ENCODE peak calls at places on chromosomes 11 and 22, in six cellular contexts. Z, G, O, D, Y and C are unnamed samples.

GRCh38 chr22:49391436-49391835 is 436.2 kb downstream of the BRD1 start:
- DNase-seq in Z (no peak), G (no peak), O (no peak), D (no peak), Y (no peak), C (no peak)

GRCh38 chr22:44894321-44894720 is 115.5 kb downstream of the PHF21B start:
- DNase-seq in Z (no peak), G (no peak), O (no peak), D (no peak), Y (no peak), C (no peak)

GRCh38 chr22:41758231-41758630 is 42.2 kb upstream of the CCDC134 start:
- DNase-seq in Z (no peak), G (no peak), O (no peak), D (no peak), Y (no peak), C (no peak)

GRCh38 chr11:3225159-3225758 is 6.6 kb upstream of the MRGPRG start:
- DNase-seq in Z (peak; percentile 38), G (no peak), O (no peak), D (no peak), Y (no peak), C (no peak)

GRCh38 chr11:2249191-2249916 is 21.0 kb downstream of the ASCL2 start:
- DNase-seq in Z (no peak), G (no peak), O (no peak), D (no peak), Y (no peak), C (no peak)

GRCh38 chr11:126383301-126384052 is 28.0 kb downstream of the ST3GAL4 start:
- DNase-seq in Z (no peak), G (no peak), O (no peak), D (no peak), Y (no peak), C (no peak)

GRCh38 chr22:17974703-17975372 is 49.5 kb downstream of the MICAL3 start:
- DNase-seq in Z (no peak), G (no peak), O (no peak), D (no peak), Y (no peak), C (no peak)

GRCh38 chr11:64598106-64598796 is 7.2 kb downstream of the SLC22A12 start:
- DNase-seq in Z (no peak), G (no peak), O (no peak), D (no peak), Y (no peak), C (no peak)

GRCh38 chr11:115872418-115872817 is 368.2 kb upstream of the CADM1 start:
- DNase-seq in Z (no peak), G (no peak), O (no peak), D (no peak), Y (peak; percentile 14), C (no peak)

GRCh38 chr11:70467196-70468085 is 69.1 kb downstream of the CTTN start:
- DNase-seq in Z (peak; percentile 80), G (no peak), O (no peak), D (no peak), Y (no peak), C (no peak)

GRCh38 chr11:94768602-94769511 is 701 bp downstream of the AMOTL1 start:
- DNase-seq in Z (peak; percentile 57), G (no peak), O (no peak), D (no peak), Y (no peak), C (no peak)

GRCh38 chr11:72700026-72700610 is 25.9 kb upstream of the PDE2A start:
- DNase-seq in Z (peak; percentile 80), G (no peak), O (no peak), D (no peak), Y (no peak), C (no peak)

GRCh38 chr22:49325531-49326395 is 501.9 kb downstream of the BRD1 start:
- DNase-seq in Z (no peak), G (no peak), O (no peak), D (no peak), Y (no peak), C (no peak)

GRCh38 chr22:36352775-36353507 is 34.8 kb downstream of the MYH9 start:
- DNase-seq in Z (no peak), G (peak; percentile 74), O (no peak), D (no peak), Y (no peak), C (no peak)

GRCh38 chr22:42649261-42650056 is at the start of gene CYB5R3:
- DNase-seq in Z (peak; percentile 97), G (peak; percentile 73), O (peak; percentile 68), D (peak; percentile 71), Y (peak; percentile 77), C (peak; percentile 76)

GRCh38 chr22:20549232-20549841 is 41.9 kb downstream of the MED15 start:
- DNase-seq in Z (no peak), G (peak; percentile 84), O (peak; percentile 62), D (peak; percentile 65), Y (no peak), C (peak; percentile 57)

GRCh38 chr11:17351510-17352176 is at the start of gene NCR3LG1:
- DNase-seq in Z (peak; percentile 79), G (peak; percentile 71), O (peak; percentile 59), D (peak; percentile 37), Y (no peak), C (peak; percentile 57)

GRCh38 chr11:67248653-67249052 is 17.6 kb upstream of the GRK2 start:
- DNase-seq in Z (peak; percentile 67), G (no peak), O (no peak), D (no peak), Y (no peak), C (no peak)

GRCh38 chr11:5364214-5364613 is 12.9 kb downstream of the OR51B6 start:
- DNase-seq in Z (peak; percentile 72), G (no peak), O (no peak), D (no peak), Y (no peak), C (no peak)